ENCODE peak calls at places on chromosome 5, in eight cellular contexts. N, E, Q, I, Y, G, X and J are unnamed samples.

GRCh38 chr5:10524376-10525123 is 39.3 kb upstream of the ANKRD33B start:
- DNase-seq in N (peak; percentile 90), E (no peak), Q (no peak), I (no peak), Y (no peak), G (no peak), X (no peak), J (peak; percentile 49)

GRCh38 chr5:73437126-73438047 is 11.2 kb downstream of the FOXD1 start:
- DNase-seq in N (no peak), E (peak; percentile 64), Q (peak; percentile 52), I (no peak), Y (no peak), G (peak; percentile 77), X (peak; percentile 49), J (peak; percentile 65)

GRCh38 chr5:108093186-108093585 is 288.7 kb downstream of the FBXL17 start:
- DNase-seq in N (no peak), E (no peak), Q (no peak), I (no peak), Y (no peak), G (no peak), X (no peak), J (peak; percentile 24)

GRCh38 chr5:20528471-20528870 is 540.5 kb upstream of the CDH18 start:
- DNase-seq in N (no peak), E (no peak), Q (no peak), I (no peak), Y (no peak), G (no peak), X (no peak), J (no peak)

GRCh38 chr5:72290356-72291133 is 29.5 kb downstream of the MRPS27 start:
- DNase-seq in N (no peak), E (no peak), Q (no peak), I (no peak), Y (no peak), G (no peak), X (no peak), J (no peak)

GRCh38 chr5:153445875-153446567 is 44.4 kb upstream of the GRIA1 start:
- DNase-seq in N (no peak), E (peak; percentile 17), Q (no peak), I (no peak), Y (peak; percentile 49), G (no peak), X (no peak), J (no peak)

GRCh38 chr5:106759581-106759980 is 911.2 kb downstream of the EFNA5 start:
- DNase-seq in N (no peak), E (no peak), Q (no peak), I (no peak), Y (peak; percentile 58), G (no peak), X (no peak), J (peak; percentile 17)

GRCh38 chr5:142143878-142144277 is 35.3 kb downstream of the NDFIP1 start:
- DNase-seq in N (no peak), E (peak; percentile 13), Q (no peak), I (no peak), Y (no peak), G (no peak), X (no peak), J (peak; percentile 21)

GRCh38 chr5:134224905-134225779 is 731 bp downstream of the PPP2CA start:
- DNase-seq in N (peak; percentile 91), E (peak; percentile 72), Q (peak; percentile 77), I (peak; percentile 63), Y (peak; percentile 57), G (peak; percentile 81), X (no peak), J (peak; percentile 91)
- TF ChIP-seq CTCF in N (no peak), E (no peak), Q (no peak), I (no peak), Y (no peak), G (no peak), X (peak; percentile 16), J (peak; percentile 16)

GRCh38 chr5:30620481-30621085 is 572.9 kb upstream of the CDH6 start:
- DNase-seq in N (no peak), E (no peak), Q (no peak), I (no peak), Y (no peak), G (no peak), X (no peak), J (no peak)
- TF ChIP-seq CTCF in N (no peak), E (no peak), Q (no peak), I (no peak), Y (no peak), G (no peak), X (no peak), J (no peak)

GRCh38 chr5:83467315-83468044 is 4.1 kb upstream of the VCAN start:
- DNase-seq in N (no peak), E (no peak), Q (no peak), I (no peak), Y (no peak), G (no peak), X (no peak), J (no peak)
- TF ChIP-seq CTCF in N (no peak), E (no peak), Q (no peak), I (no peak), Y (no peak), G (no peak), X (no peak), J (peak; percentile 43)

GRCh38 chr5:116354699-116355098 is 219.9 kb downstream of the SEMA6A start:
- DNase-seq in N (no peak), E (no peak), Q (no peak), I (no peak), Y (no peak), G (no peak), X (no peak), J (no peak)
- TF ChIP-seq CTCF in N (no peak), E (no peak), Q (no peak), I (no peak), Y (no peak), G (no peak), X (no peak), J (no peak)

GRCh38 chr5:78295035-78295961 is 800 bp upstream of the AP3B1 start:
- DNase-seq in N (peak; percentile 87), E (peak; percentile 62), Q (peak; percentile 66), I (peak; percentile 53), Y (peak; percentile 67), G (peak; percentile 30), X (no peak), J (peak; percentile 19)

DNA sequence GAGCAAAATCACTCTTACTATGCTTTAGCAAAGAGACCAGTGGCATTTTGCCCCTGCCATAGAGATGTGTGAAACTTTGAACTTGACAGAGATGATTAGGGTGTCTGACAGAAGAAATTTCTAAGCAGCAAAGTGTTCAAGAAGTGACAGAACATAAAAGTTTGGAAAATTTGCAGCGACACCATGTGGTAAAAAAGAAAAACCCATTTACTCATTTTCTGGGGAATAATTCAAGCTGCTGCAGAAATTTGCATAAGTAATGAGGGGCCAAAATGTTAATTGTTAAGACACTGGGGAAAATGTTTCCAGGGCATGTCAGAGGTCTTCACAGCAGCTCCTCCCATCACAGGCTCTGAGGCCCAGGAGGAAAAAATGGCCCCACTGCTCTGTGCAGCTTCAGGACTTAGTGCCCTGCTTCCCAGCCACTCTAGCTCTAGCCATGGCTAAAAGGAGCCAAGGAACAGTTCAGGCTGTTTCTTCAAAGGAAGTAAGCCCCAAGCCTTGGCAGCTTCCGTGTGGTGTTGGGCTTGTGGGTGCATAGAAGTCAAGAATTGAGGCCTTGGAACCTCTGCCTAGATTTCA is 6.1 kb upstream of the AP3B1 start:
- DNase-seq in N (no peak), E (no peak), Q (no peak), I (no peak), Y (no peak), G (no peak), X (no peak), J (peak; percentile 50)
- TF ChIP-seq CTCF in N (no peak), E (peak; percentile 4), Q (no peak), I (peak; percentile 49), Y (no peak), G (no peak), X (no peak), J (peak; percentile 41)

GRCh38 chr5:116023619-116024018 is 8.7 kb upstream of the ARL14EPL start:
- DNase-seq in N (no peak), E (no peak), Q (no peak), I (no peak), Y (no peak), G (no peak), X (no peak), J (no peak)
- TF ChIP-seq CTCF in N (no peak), E (no peak), Q (no peak), I (no peak), Y (no peak), G (no peak), X (no peak), J (peak; percentile 4)

GRCh38 chr5:136079195-136079985 is 50.6 kb downstream of the TGFBI start:
- DNase-seq in N (no peak), E (no peak), Q (no peak), I (no peak), Y (no peak), G (no peak), X (no peak), J (no peak)
- TF ChIP-seq CTCF in N (no peak), E (no peak), Q (no peak), I (no peak), Y (no peak), G (no peak), X (peak; percentile 28), J (peak; percentile 35)

GRCh38 chr5:59798862-59799667 is 94.5 kb downstream of the PDE4D start:
- DNase-seq in N (no peak), E (peak; percentile 69), Q (no peak), I (no peak), Y (no peak), G (no peak), X (no peak), J (no peak)

GRCh38 chr5:59795141-59795540 is 98.4 kb downstream of the PDE4D start:
- DNase-seq in N (no peak), E (no peak), Q (no peak), I (no peak), Y (no peak), G (no peak), X (no peak), J (no peak)

GRCh38 chr5:59799668-59800374 is 93.7 kb downstream of the PDE4D start:
- DNase-seq in N (no peak), E (peak; percentile 61), Q (no peak), I (no peak), Y (no peak), G (peak; percentile 26), X (no peak), J (peak; percentile 52)

DNA sequence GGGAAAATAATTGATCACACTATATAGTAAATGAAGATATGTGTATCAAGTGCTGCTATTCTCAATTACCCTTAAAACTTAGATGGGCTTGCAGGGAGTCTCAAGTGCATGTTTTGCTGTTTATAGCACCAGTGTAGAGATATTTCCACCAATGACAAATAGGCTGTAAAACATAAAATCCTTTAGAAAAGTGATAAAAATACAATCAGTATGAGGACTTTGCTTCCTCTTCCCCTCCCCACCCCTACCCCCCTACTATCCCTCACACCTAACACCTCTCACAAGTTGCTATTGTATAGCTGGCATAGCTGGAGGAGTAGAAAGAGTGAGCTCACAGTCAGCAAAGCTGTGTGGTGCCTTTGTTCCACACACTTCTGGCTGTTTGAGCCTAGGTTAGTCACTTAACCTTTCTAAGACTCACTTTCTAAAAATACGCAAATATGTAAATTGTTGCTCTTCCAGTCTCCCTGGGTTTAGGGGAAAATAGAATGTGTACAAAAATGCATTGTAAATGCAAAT is 93.1 kb downstream of the PDE4D start:
- DNase-seq in N (no peak), E (no peak), Q (no peak), I (no peak), Y (no peak), G (no peak), X (no peak), J (no peak)
- TF ChIP-seq CTCF in N (no peak), E (no peak), Q (no peak), I (peak; percentile 13), Y (no peak), G (no peak), X (no peak), J (no peak)

GRCh38 chr5:80686757-80687156 is 32.0 kb upstream of the DHFR start:
- DNase-seq in N (no peak), E (no peak), Q (no peak), I (no peak), Y (no peak), G (no peak), X (no peak), J (peak; percentile 31)
- TF ChIP-seq CTCF in N (no peak), E (no peak), Q (no peak), I (peak; percentile 54), Y (no peak), G (peak; percentile 42), X (no peak), J (peak; percentile 37)